ENCODE peak calls at places on chromosomes 5 and 9, in nine cellular contexts. L is CD8-positive, alpha-beta T cell; J is kidney; C is small intestine; E is GM06990; Q is AG04449; V is body of pancreas; H is CD8-positive, alpha-beta memory T cell; I is mucosa of descending colon. D is an unnamed sample.

GRCh38 chr5:107808671-107809137 is 138.0 kb upstream of the EFNA5 start:
- DNase-seq in L (no peak), J (peak), C (no peak), E (no peak), Q (no peak), V (peak), H (no peak), I (no peak), D (no peak)

GRCh38 chr9:3936520-3937235 is 363.2 kb downstream of the GLIS3 start:
- DNase-seq in L (no peak), J (peak), C (no peak), E (no peak), Q (no peak), V (peak), H (no peak), I (no peak), D (no peak)

GRCh38 chr9:137321726-137322361 is 19.8 kb upstream of the NRARP start:
- DNase-seq in L (no peak), J (no peak), C (no peak), E (peak), Q (no peak), V (no peak), H (no peak), I (no peak), D (no peak)

GRCh38 chr5:172634106-172634899 is 6.8 kb upstream of the NEURL1B start:
- DNase-seq in L (no peak), J (no peak), C (no peak), E (no peak), Q (no peak), V (no peak), H (no peak), I (no peak), D (no peak)

GRCh38 chr9:121698627-121699270 is 47.3 kb downstream of the DAB2IP start:
- DNase-seq in L (peak), J (peak), C (no peak), E (no peak), Q (no peak), V (peak), H (peak), I (no peak), D (no peak)

GRCh38 chr5:34682926-34683623 is 26.9 kb downstream of the RAI14 start:
- DNase-seq in L (no peak), J (peak), C (peak), E (no peak), Q (no peak), V (peak), H (no peak), I (no peak), D (no peak)

GRCh38 chr9:131220485-131220884 is 55.8 kb downstream of the FAM78A start:
- DNase-seq in L (no peak), J (no peak), C (no peak), E (no peak), Q (no peak), V (no peak), H (no peak), I (no peak), D (no peak)

GRCh38 chr9:121499427-121500164 is at the start of gene GGTA1:
- DNase-seq in L (no peak), J (peak), C (peak), E (peak), Q (no peak), V (peak), H (no peak), I (peak), D (no peak)

GRCh38 chr5:124927735-124928134 is 181.3 kb upstream of the ZNF608 start:
- DNase-seq in L (no peak), J (no peak), C (no peak), E (no peak), Q (no peak), V (no peak), H (no peak), I (no peak), D (peak)

GRCh38 chr5:65102826-65103673 is 334.3 kb downstream of the CWC27 start:
- DNase-seq in L (peak), J (peak), C (peak), E (peak), Q (no peak), V (peak), H (peak), I (peak), D (no peak)

GRCh38 chr5:28415791-28416443 is 1377.5 kb upstream of the CDH9 start:
- DNase-seq in L (no peak), J (no peak), C (no peak), E (no peak), Q (no peak), V (no peak), H (no peak), I (no peak), D (no peak)

GRCh38 chr5:133199366-133199901 is 147.6 kb downstream of the HSPA4 start:
- DNase-seq in L (no peak), J (peak), C (no peak), E (no peak), Q (no peak), V (no peak), H (no peak), I (no peak), D (no peak)

GRCh38 chr5:132526290-132526973 is 16.9 kb downstream of the IL5 start:
- DNase-seq in L (peak), J (no peak), C (peak), E (peak), Q (no peak), V (peak), H (no peak), I (peak), D (no peak)

GRCh38 chr9:127562841-127563523 is 49.1 kb upstream of the STXBP1 start:
- DNase-seq in L (peak), J (no peak), C (no peak), E (no peak), Q (no peak), V (no peak), H (no peak), I (no peak), D (no peak)

GRCh38 chr5:120122711-120123110 is 341.4 kb upstream of the PRR16 start:
- DNase-seq in L (no peak), J (no peak), C (no peak), E (no peak), Q (no peak), V (no peak), H (no peak), I (no peak), D (no peak)

GRCh38 chr5:97100486-97100885 is 41.9 kb downstream of the LIX1 start:
- DNase-seq in L (no peak), J (no peak), C (no peak), E (no peak), Q (no peak), V (no peak), H (no peak), I (no peak), D (no peak)

GRCh38 chr9:86636051-86636450 is 281.8 kb upstream of the TUT7 start:
- DNase-seq in L (no peak), J (no peak), C (no peak), E (no peak), Q (no peak), V (no peak), H (no peak), I (no peak), D (no peak)

DNA sequence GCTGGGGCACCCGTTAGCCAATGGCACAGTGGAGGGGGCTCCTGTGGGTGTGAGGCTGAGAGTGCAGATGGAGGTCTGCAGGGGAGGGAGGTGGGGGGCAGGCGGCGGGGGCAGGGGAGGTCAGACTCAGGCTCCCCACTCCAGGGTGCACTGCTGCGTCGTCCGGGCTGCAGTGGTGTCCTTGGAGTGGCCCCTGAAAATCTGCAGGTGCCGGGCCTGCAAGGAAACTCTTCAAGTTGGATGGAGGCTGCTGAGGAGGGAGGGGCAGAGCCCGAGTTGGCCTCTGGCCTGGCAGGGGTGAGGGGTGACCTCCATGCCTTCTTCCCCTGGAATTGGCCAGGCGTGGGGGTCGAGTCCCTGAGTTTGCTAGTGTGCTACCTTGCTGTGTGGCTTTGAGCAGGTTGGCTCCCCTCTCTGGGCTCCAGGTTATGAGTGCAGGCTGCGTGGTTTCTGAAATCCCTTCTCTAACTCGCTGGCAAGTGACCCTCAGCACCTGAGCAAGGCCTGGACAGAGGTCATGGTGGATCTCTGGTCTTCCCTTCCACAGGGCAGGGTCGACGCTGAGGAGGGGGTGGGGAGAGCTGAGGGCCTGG is 877 bp downstream of the ADAMTSL2 start:
- DNase-seq in L (no peak), J (no peak), C (no peak), E (no peak), Q (no peak), V (no peak), H (no peak), I (no peak), D (no peak)
- H3K4me3 ChIP-seq in L (no peak), J (peak), C (no peak), E (no peak), Q (no peak), V (no peak), H (no peak), I (no peak), D (no peak)

DNA sequence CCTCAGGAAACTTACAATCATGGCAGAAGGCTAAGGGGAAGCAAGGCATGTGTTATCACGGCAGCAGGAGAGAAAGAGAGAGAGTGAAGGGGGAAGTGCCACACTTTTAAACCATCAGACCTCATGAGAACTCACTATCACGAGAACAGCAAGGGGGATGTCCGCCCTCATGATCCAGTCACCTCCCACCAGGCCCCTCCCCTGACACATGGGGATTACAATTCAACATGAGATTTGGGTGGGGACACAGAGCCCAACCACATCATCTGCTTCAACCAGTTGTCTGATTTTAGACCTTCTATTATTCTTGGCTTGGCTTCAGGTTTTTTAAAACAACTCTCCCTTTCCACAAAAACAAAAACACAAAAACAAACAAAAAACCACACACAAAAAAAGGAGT is 93.6 kb upstream of the BASP1 start:
- DNase-seq in L (no peak), J (no peak), C (no peak), E (no peak), Q (no peak), V (peak), H (no peak), I (no peak), D (no peak)
- H3K4me3 ChIP-seq in L (no peak), J (no peak), C (no peak), E (no peak), Q (no peak), V (no peak), H (no peak), I (no peak), D (no peak)

GRCh38 chr5:11385901-11386293 is 518.3 kb downstream of the CTNND2 start:
- DNase-seq in L (no peak), J (no peak), C (no peak), E (no peak), Q (no peak), V (no peak), H (no peak), I (no peak), D (no peak)
- H3K4me3 ChIP-seq in L (no peak), J (no peak), C (no peak), E (no peak), Q (no peak), V (no peak), H (no peak), I (no peak), D (no peak)

GRCh38 chr5:131274341-131275063 is 10.6 kb downstream of the CDC42SE2 start:
- DNase-seq in L (no peak), J (no peak), C (no peak), E (no peak), Q (no peak), V (no peak), H (no peak), I (no peak), D (no peak)
- H3K4me3 ChIP-seq in L (peak), J (no peak), C (no peak), E (peak), Q (no peak), V (no peak), H (peak), I (no peak), D (no peak)

GRCh38 chr5:136193396-136193935 is 504 bp upstream of the SMIM32 start:
- DNase-seq in L (no peak), J (no peak), C (no peak), E (no peak), Q (no peak), V (no peak), H (no peak), I (no peak), D (no peak)
- H3K4me3 ChIP-seq in L (no peak), J (peak), C (peak), E (no peak), Q (no peak), V (no peak), H (no peak), I (no peak), D (peak)

GRCh38 chr5:88691945-88692868 is 190.8 kb downstream of the MEF2C start:
- DNase-seq in L (no peak), J (peak), C (no peak), E (no peak), Q (no peak), V (no peak), H (no peak), I (no peak), D (no peak)

GRCh38 chr5:88695232-88695631 is 187.8 kb downstream of the MEF2C start:
- DNase-seq in L (no peak), J (no peak), C (no peak), E (no peak), Q (no peak), V (no peak), H (no peak), I (no peak), D (no peak)

GRCh38 chr5:88690619-88691560 is 192.1 kb downstream of the MEF2C start:
- DNase-seq in L (peak), J (peak), C (peak), E (peak), Q (no peak), V (peak), H (peak), I (peak), D (no peak)

GRCh38 chr5:88694087-88694703 is 188.8 kb downstream of the MEF2C start:
- DNase-seq in L (no peak), J (no peak), C (no peak), E (no peak), Q (no peak), V (no peak), H (no peak), I (no peak), D (no peak)

DNA sequence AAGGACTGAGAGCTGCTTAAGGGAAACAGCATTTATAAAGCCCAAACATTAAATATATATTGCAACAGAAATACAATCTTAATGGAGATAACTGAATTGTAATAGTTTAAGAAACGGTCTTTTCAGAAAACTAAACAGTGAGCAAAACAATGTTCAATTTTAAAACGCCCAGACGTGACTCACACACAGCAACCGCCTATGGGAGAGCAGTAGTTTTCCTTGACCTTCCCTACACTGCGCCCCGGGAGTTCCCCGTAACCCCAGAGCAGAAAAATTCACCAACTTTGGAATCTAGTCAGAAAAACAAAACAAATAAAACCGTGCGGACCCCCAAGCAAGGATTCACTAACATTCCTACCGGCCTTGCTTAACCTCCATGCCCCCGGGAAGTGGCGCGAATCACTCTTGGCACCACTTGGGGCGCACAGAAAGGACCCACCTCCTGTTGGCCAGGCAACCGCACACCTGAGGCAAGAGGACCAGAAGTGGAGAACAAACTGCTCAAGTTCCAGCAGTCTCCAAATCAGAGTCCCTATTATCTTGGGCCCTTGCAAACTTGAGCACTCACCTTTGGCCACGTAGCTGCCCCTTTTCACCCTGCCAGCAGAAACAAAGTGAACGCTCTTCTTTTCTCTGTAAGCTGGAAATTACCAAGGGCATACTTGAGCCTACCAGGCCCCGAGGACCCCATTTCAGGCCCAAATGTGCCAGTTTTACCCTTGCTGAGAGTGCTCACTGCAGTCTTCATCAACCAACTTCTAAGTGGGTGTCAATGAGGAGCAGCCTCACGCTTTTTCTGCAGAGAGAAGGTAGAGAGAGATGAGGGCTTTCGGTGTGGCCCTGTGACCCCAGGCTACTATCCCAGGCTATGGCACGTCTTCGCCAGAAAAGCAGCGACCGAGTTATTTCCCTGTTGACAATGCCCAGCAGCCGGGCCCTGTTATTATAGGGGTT is 189.7 kb downstream of the MEF2C start:
- DNase-seq in L (no peak), J (no peak), C (no peak), E (no peak), Q (no peak), V (no peak), H (no peak), I (no peak), D (no peak)
- H3K4me3 ChIP-seq in L (no peak), J (no peak), C (no peak), E (no peak), Q (no peak), V (no peak), H (no peak), I (no peak), D (no peak)